ENCODE peak calls at places on chromosomes 13 and 19, in seven cellular contexts. K is transverse colon, O is GM12878, W is endothelial cell of umbilical vein, D is IMR-90, Y is adrenal gland, Q is ovary. C is an unnamed sample.

GRCh38 chr19:36090930-36091695 is 19.8 kb upstream of the OVOL3 start:
- DNase-seq in K (no peak), O (no peak), W (no peak), D (no peak), Y (no peak), Q (no peak), C (no peak)

GRCh38 chr13:37226966-37227365 is 121.5 kb upstream of the CSNK1A1L start:
- DNase-seq in K (no peak), O (no peak), W (no peak), D (peak), Y (no peak), Q (no peak), C (no peak)

GRCh38 chr19:46955114-46955812 is 64.4 kb upstream of the NPAS1 start:
- DNase-seq in K (no peak), O (no peak), W (peak), D (peak), Y (no peak), Q (no peak), C (no peak)

GRCh38 chr13:45416521-45417125 is 1.6 kb downstream of the SLC25A30 start:
- DNase-seq in K (no peak), O (no peak), W (peak), D (no peak), Y (no peak), Q (no peak), C (no peak)

GRCh38 chr13:114008964-114009589 is 35.2 kb upstream of the C13orf46 start:
- DNase-seq in K (no peak), O (no peak), W (no peak), D (no peak), Y (no peak), Q (no peak), C (no peak)

GRCh38 chr13:78602561-78603239 is 652 bp downstream of the POU4F1 start:
- DNase-seq in K (no peak), O (no peak), W (no peak), D (no peak), Y (no peak), Q (no peak), C (no peak)

GRCh38 chr19:41261474-41262190 is 2.5 kb upstream of the HNRNPUL1 start:
- DNase-seq in K (no peak), O (no peak), W (no peak), D (no peak), Y (no peak), Q (peak), C (no peak)

GRCh38 chr13:82115391-82115790 is 1766.9 kb downstream of the SLITRK1 start:
- DNase-seq in K (no peak), O (no peak), W (no peak), D (no peak), Y (no peak), Q (no peak), C (no peak)

GRCh38 chr19:17240062-17240854 is 5.5 kb downstream of the NR2F6 start:
- DNase-seq in K (peak), O (no peak), W (no peak), D (no peak), Y (no peak), Q (no peak), C (no peak)

GRCh38 chr13:61727714-61728275 is 312.1 kb upstream of the PCDH20 start:
- DNase-seq in K (no peak), O (no peak), W (no peak), D (no peak), Y (no peak), Q (no peak), C (no peak)

GRCh38 chr13:25778808-25779207 is 273.0 kb downstream of the SHISA2 start:
- DNase-seq in K (no peak), O (no peak), W (no peak), D (no peak), Y (no peak), Q (no peak), C (no peak)

GRCh38 chr13:24625870-24626419 is 54.3 kb upstream of the ATP12A start:
- DNase-seq in K (no peak), O (no peak), W (no peak), D (no peak), Y (no peak), Q (no peak), C (no peak)

GRCh38 chr13:113672002-113672651 is 5.1 kb downstream of the GRK1 start:
- DNase-seq in K (no peak), O (no peak), W (no peak), D (no peak), Y (no peak), Q (peak), C (no peak)

GRCh38 chr13:29497137-29497654 is 98.3 kb downstream of the SLC7A1 start:
- DNase-seq in K (peak), O (no peak), W (no peak), D (peak), Y (peak), Q (peak), C (no peak)

GRCh38 chr13:114264886-114265611 is 16.4 kb upstream of the UPF3A start:
- DNase-seq in K (no peak), O (no peak), W (no peak), D (peak), Y (no peak), Q (no peak), C (no peak)

GRCh38 chr19:19997656-19998268 is 41.5 kb downstream of the ZNF682 start:
- DNase-seq in K (peak), O (no peak), W (no peak), D (no peak), Y (peak), Q (no peak), C (peak)

GRCh38 chr13:27619093-27619705 is 1.1 kb downstream of the LNX2 start:
- DNase-seq in K (no peak), O (no peak), W (peak), D (peak), Y (no peak), Q (no peak), C (no peak)

GRCh38 chr13:101996906-101997408 is 404.9 kb downstream of the FGF14 start:
- DNase-seq in K (no peak), O (no peak), W (no peak), D (no peak), Y (no peak), Q (no peak), C (no peak)

GRCh38 chr19:18225702-18226468 is at the start of gene PDE4C:
- DNase-seq in K (no peak), O (no peak), W (peak), D (no peak), Y (no peak), Q (no peak), C (no peak)

GRCh38 chr13:48965736-48966135 is 10.0 kb upstream of the FNDC3A start:
- DNase-seq in K (no peak), O (no peak), W (no peak), D (no peak), Y (no peak), Q (no peak), C (no peak)

GRCh38 chr13:48962281-48962680 is 13.4 kb upstream of the FNDC3A start:
- DNase-seq in K (no peak), O (no peak), W (no peak), D (peak), Y (no peak), Q (no peak), C (no peak)

GRCh38 chr13:48961379-48961778 is 14.3 kb upstream of the FNDC3A start:
- DNase-seq in K (no peak), O (no peak), W (no peak), D (no peak), Y (no peak), Q (no peak), C (no peak)
- TF ChIP-seq POLR2A in K (no peak), O (no peak), W (no peak), D (no peak), Y (no peak), Q (no peak), C (no peak)

DNA sequence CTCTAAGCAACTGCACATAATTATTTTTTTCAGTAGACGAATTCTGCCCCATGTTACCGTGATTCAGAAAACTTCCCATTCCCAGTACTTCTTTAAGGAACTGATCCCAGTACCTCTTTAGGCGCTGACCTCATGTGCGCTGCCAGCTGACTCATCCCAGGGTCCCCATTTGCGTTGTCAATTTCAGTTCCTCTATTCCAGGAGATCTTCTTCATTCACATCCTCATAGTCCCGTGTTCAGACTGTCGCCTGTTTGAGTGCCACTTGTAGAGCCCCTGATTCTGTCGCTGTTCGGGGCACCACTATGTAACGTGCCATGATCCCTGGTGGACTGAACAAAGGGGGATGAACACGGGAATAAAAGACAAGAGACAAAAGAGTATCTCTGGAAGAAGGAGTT is 16.4 kb downstream of the FPR3 start:
- DNase-seq in K (peak), O (no peak), W (no peak), D (no peak), Y (peak), Q (no peak), C (no peak)
- TF ChIP-seq POLR2A in K (no peak), O (no peak), W (no peak), D (no peak), Y (no peak), Q (no peak), C (no peak)

GRCh38 chr19:15124572-15125231 is 17.5 kb downstream of the SYDE1 start:
- DNase-seq in K (peak), O (no peak), W (no peak), D (no peak), Y (peak), Q (no peak), C (no peak)

GRCh38 chr19:15123031-15123890 is 16.1 kb downstream of the SYDE1 start:
- DNase-seq in K (no peak), O (no peak), W (no peak), D (no peak), Y (no peak), Q (no peak), C (peak)

GRCh38 chr19:15126511-15126910 is 19.3 kb downstream of the SYDE1 start:
- DNase-seq in K (no peak), O (no peak), W (no peak), D (no peak), Y (no peak), Q (no peak), C (no peak)

GRCh38 chr19:15123900-15124299 is 16.7 kb downstream of the SYDE1 start:
- DNase-seq in K (peak), O (no peak), W (no peak), D (no peak), Y (peak), Q (no peak), C (peak)

GRCh38 chr19:15125232-15126067 is 18.2 kb downstream of the SYDE1 start:
- DNase-seq in K (peak), O (peak), W (peak), D (peak), Y (peak), Q (peak), C (peak)
- TF ChIP-seq POLR2A in K (peak), O (peak), W (peak), D (no peak), Y (peak), Q (peak), C (no peak)

GRCh38 chr19:10812196-10812595 is 23.8 kb downstream of the TMED1 start:
- DNase-seq in K (no peak), O (no peak), W (no peak), D (no peak), Y (no peak), Q (no peak), C (no peak)
- TF ChIP-seq POLR2A in K (no peak), O (no peak), W (no peak), D (no peak), Y (no peak), Q (no peak), C (no peak)

DNA sequence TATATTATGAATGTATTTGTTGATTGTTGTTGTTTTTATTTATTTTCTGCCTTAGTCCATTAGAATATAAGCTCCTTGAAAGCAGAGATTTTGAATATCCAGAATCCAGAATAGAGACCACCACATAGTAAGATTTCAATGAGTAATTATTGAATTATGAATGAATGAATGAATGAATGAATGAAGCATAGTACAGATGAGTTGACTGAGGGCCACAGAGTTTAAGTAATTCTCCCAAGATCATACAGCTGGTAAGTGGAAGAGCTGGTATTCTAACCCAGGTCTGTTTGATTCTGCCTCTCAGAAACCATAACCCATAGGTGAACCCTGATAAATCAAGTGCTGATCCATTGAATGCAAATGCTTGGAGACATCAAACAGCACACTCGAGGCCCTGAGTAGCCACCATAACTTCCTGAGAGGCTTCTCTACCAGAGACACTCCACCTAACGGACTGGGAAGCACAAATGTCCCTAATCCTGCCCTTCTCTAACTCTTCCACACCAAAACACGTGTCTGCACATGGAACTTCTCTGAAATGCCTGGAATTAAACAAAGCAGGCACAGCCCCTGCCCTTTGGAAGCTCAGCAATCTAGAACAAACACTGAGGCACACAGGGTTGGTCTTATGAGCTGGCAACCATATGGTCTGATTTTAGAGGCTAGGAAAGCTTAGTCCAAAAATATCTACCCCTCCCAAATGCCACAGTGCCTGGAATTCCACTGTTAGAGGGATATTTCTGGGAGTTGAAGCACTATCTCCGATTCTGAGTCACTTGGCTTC is 190.1 kb downstream of the FOXO1 start:
- DNase-seq in K (no peak), O (no peak), W (peak), D (no peak), Y (no peak), Q (no peak), C (no peak)
- TF ChIP-seq POLR2A in K (no peak), O (no peak), W (no peak), D (no peak), Y (no peak), Q (no peak), C (no peak)

GRCh38 chr19:6514926-6515325 is 12.8 kb upstream of the TUBB4A start:
- DNase-seq in K (no peak), O (no peak), W (no peak), D (no peak), Y (no peak), Q (no peak), C (no peak)

GRCh38 chr19:6510618-6511017 is 8.5 kb upstream of the TUBB4A start:
- DNase-seq in K (no peak), O (no peak), W (no peak), D (no peak), Y (no peak), Q (no peak), C (no peak)

GRCh38 chr19:6516659-6517291 is 14.1 kb upstream of the TNFSF9 start:
- DNase-seq in K (peak), O (no peak), W (peak), D (peak), Y (peak), Q (peak), C (peak)

GRCh38 chr19:6519289-6519688 is 11.5 kb upstream of the TNFSF9 start:
- DNase-seq in K (no peak), O (no peak), W (peak), D (peak), Y (no peak), Q (no peak), C (no peak)

GRCh38 chr19:6516018-6516658 is 14.0 kb upstream of the TUBB4A start:
- DNase-seq in K (peak), O (peak), W (peak), D (peak), Y (peak), Q (peak), C (peak)
- TF ChIP-seq POLR2A in K (peak), O (peak), W (no peak), D (no peak), Y (no peak), Q (no peak), C (no peak)

GRCh38 chr19:2111886-2112285 is 15.2 kb downstream of the IZUMO4 start:
- DNase-seq in K (no peak), O (no peak), W (no peak), D (no peak), Y (no peak), Q (no peak), C (no peak)

GRCh38 chr19:2108251-2109016 is 11.7 kb downstream of the IZUMO4 start:
- DNase-seq in K (no peak), O (no peak), W (no peak), D (no peak), Y (no peak), Q (no peak), C (no peak)

GRCh38 chr19:2111425-2111824 is 14.7 kb downstream of the IZUMO4 start:
- DNase-seq in K (no peak), O (no peak), W (no peak), D (no peak), Y (no peak), Q (no peak), C (no peak)

GRCh38 chr19:2110822-2111221 is 14.1 kb downstream of the IZUMO4 start:
- DNase-seq in K (no peak), O (no peak), W (no peak), D (no peak), Y (no peak), Q (no peak), C (no peak)

GRCh38 chr19:2109278-2109864 is 12.7 kb downstream of the IZUMO4 start:
- DNase-seq in K (no peak), O (no peak), W (no peak), D (no peak), Y (no peak), Q (no peak), C (no peak)
- TF ChIP-seq POLR2A in K (no peak), O (no peak), W (no peak), D (no peak), Y (no peak), Q (no peak), C (no peak)

DNA sequence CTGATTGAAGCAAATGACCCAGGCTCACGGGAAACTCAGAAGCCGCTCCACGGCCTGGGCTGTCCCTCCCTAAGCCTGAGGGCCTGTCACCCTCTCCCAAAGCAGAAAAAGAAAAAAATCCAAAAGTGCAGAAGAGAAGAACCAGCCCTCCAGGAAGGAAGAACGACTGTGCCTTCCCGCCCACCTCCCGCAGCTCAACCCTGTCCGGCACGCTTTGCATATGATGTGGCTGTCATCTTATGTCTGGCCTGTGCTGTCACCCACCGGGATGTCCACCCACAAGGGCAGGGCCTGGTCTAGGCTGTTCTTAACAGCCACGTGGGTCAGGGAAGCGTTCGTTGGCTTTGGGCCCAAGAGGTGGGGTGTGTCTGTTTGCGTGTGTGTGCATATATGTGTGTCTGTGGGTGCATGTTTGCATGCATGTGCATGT is 13.7 kb downstream of the ZBTB7A start:
- DNase-seq in K (peak), O (no peak), W (no peak), D (no peak), Y (no peak), Q (no peak), C (no peak)
- TF ChIP-seq POLR2A in K (no peak), O (no peak), W (no peak), D (no peak), Y (no peak), Q (no peak), C (no peak)

GRCh38 chr13:20684041-20684440 is 19.5 kb upstream of the IL17D start:
- DNase-seq in K (no peak), O (no peak), W (no peak), D (no peak), Y (no peak), Q (no peak), C (no peak)

GRCh38 chr13:20686167-20686566 is 17.3 kb upstream of the IL17D start:
- DNase-seq in K (no peak), O (no peak), W (no peak), D (no peak), Y (no peak), Q (no peak), C (no peak)

GRCh38 chr13:20685042-20685441 is 18.5 kb upstream of the IL17D start:
- DNase-seq in K (no peak), O (no peak), W (peak), D (no peak), Y (no peak), Q (no peak), C (no peak)

GRCh38 chr13:20686863-20687579 is 16.5 kb upstream of the IL17D start:
- DNase-seq in K (no peak), O (no peak), W (no peak), D (no peak), Y (no peak), Q (no peak), C (no peak)

GRCh38 chr13:20684535-20684934 is 19.0 kb upstream of the IL17D start:
- DNase-seq in K (no peak), O (no peak), W (no peak), D (no peak), Y (no peak), Q (no peak), C (no peak)
- TF ChIP-seq POLR2A in K (no peak), O (no peak), W (no peak), D (no peak), Y (no peak), Q (no peak), C (no peak)

C was measured in breast epithelium.